ENCODE peak calls at places on chromosomes 1 and 21, in seven cellular contexts. One of them, this sample, is unnamed.

GRCh38 chr1:246930830-246931548 is 759 bp downstream of the AHCTF1 start:
- DNase-seq in body of pancreas: peak; percentile 51
- DNase-seq in cardiac muscle cell: peak; percentile 54
- DNase-seq in stimulated activated naive B cell treated with anti-CD40 and anti-IgM and Interleukin-4, amounts not matched to agents 10 μg/mL and 1 μg/mL and 100 μg/mL, for 72 hours: peak; percentile 49
- DNase-seq in putamen: peak; percentile 37
- DNase-seq in RWPE1: peak; percentile 52
- DNase-seq in activated T-helper 1 cell treated with Interleukin-2 at 50 U/mL for 16 hours: peak; percentile 38
- DNase-seq in this sample: peak; percentile 38

GRCh38 chr1:29719253-29719652 is 482.9 kb downstream of the PTPRU start:
- DNase-seq in body of pancreas: no peak
- DNase-seq in cardiac muscle cell: no peak
- DNase-seq in stimulated activated naive B cell treated with anti-CD40 and anti-IgM and Interleukin-4, amounts not matched to agents 10 μg/mL and 1 μg/mL and 100 μg/mL, for 72 hours: no peak
- DNase-seq in putamen: no peak
- DNase-seq in RWPE1: no peak
- DNase-seq in activated T-helper 1 cell treated with Interleukin-2 at 50 U/mL for 16 hours: no peak
- DNase-seq in this sample: no peak

GRCh38 chr1:56464294-56464693 is 115.1 kb downstream of the PLPP3 start:
- DNase-seq in body of pancreas: no peak
- DNase-seq in cardiac muscle cell: no peak
- DNase-seq in stimulated activated naive B cell treated with anti-CD40 and anti-IgM and Interleukin-4, amounts not matched to agents 10 μg/mL and 1 μg/mL and 100 μg/mL, for 72 hours: no peak
- DNase-seq in putamen: no peak
- DNase-seq in RWPE1: no peak
- DNase-seq in activated T-helper 1 cell treated with Interleukin-2 at 50 U/mL for 16 hours: no peak
- DNase-seq in this sample: no peak

GRCh38 chr1:160748182-160748876 is 9.3 kb downstream of the SLAMF7 start:
- DNase-seq in body of pancreas: no peak
- DNase-seq in cardiac muscle cell: no peak
- DNase-seq in stimulated activated naive B cell treated with anti-CD40 and anti-IgM and Interleukin-4, amounts not matched to agents 10 μg/mL and 1 μg/mL and 100 μg/mL, for 72 hours: no peak
- DNase-seq in putamen: no peak
- DNase-seq in RWPE1: peak; percentile 24
- DNase-seq in activated T-helper 1 cell treated with Interleukin-2 at 50 U/mL for 16 hours: no peak
- DNase-seq in this sample: no peak

GRCh38 chr21:42278750-42279149 is 36.5 kb downstream of the TFF3 start:
- DNase-seq in body of pancreas: no peak
- DNase-seq in cardiac muscle cell: no peak
- DNase-seq in stimulated activated naive B cell treated with anti-CD40 and anti-IgM and Interleukin-4, amounts not matched to agents 10 μg/mL and 1 μg/mL and 100 μg/mL, for 72 hours: no peak
- DNase-seq in putamen: no peak
- DNase-seq in RWPE1: no peak
- DNase-seq in activated T-helper 1 cell treated with Interleukin-2 at 50 U/mL for 16 hours: no peak
- DNase-seq in this sample: no peak

GRCh38 chr21:46000731-46001641 is 19.4 kb downstream of the COL6A1 start:
- DNase-seq in body of pancreas: peak; percentile 10
- DNase-seq in cardiac muscle cell: peak; percentile 37
- DNase-seq in stimulated activated naive B cell treated with anti-CD40 and anti-IgM and Interleukin-4, amounts not matched to agents 10 μg/mL and 1 μg/mL and 100 μg/mL, for 72 hours: no peak
- DNase-seq in putamen: no peak
- DNase-seq in RWPE1: no peak
- DNase-seq in activated T-helper 1 cell treated with Interleukin-2 at 50 U/mL for 16 hours: no peak
- DNase-seq in this sample: no peak

GRCh38 chr21:30083120-30083945 is 83.3 kb downstream of the CLDN17 start:
- DNase-seq in body of pancreas: no peak
- DNase-seq in cardiac muscle cell: no peak
- DNase-seq in stimulated activated naive B cell treated with anti-CD40 and anti-IgM and Interleukin-4, amounts not matched to agents 10 μg/mL and 1 μg/mL and 100 μg/mL, for 72 hours: no peak
- DNase-seq in putamen: no peak
- DNase-seq in RWPE1: no peak
- DNase-seq in activated T-helper 1 cell treated with Interleukin-2 at 50 U/mL for 16 hours: no peak
- DNase-seq in this sample: no peak

GRCh38 chr1:39387452-39387851 is 104.0 kb upstream of the BMP8A start:
- DNase-seq in body of pancreas: no peak
- DNase-seq in cardiac muscle cell: no peak
- DNase-seq in stimulated activated naive B cell treated with anti-CD40 and anti-IgM and Interleukin-4, amounts not matched to agents 10 μg/mL and 1 μg/mL and 100 μg/mL, for 72 hours: no peak
- DNase-seq in putamen: no peak
- DNase-seq in RWPE1: peak; percentile 68
- DNase-seq in activated T-helper 1 cell treated with Interleukin-2 at 50 U/mL for 16 hours: no peak
- DNase-seq in this sample: no peak

GRCh38 chr1:28833396-28833795 is 21.4 kb downstream of the OPRD1 start:
- DNase-seq in body of pancreas: no peak
- DNase-seq in cardiac muscle cell: no peak
- DNase-seq in stimulated activated naive B cell treated with anti-CD40 and anti-IgM and Interleukin-4, amounts not matched to agents 10 μg/mL and 1 μg/mL and 100 μg/mL, for 72 hours: no peak
- DNase-seq in putamen: no peak
- DNase-seq in RWPE1: no peak
- DNase-seq in activated T-helper 1 cell treated with Interleukin-2 at 50 U/mL for 16 hours: no peak
- DNase-seq in this sample: no peak

GRCh38 chr1:109669246-109669948 is 1.5 kb downstream of the GSTM2 start:
- DNase-seq in body of pancreas: no peak
- DNase-seq in cardiac muscle cell: no peak
- DNase-seq in stimulated activated naive B cell treated with anti-CD40 and anti-IgM and Interleukin-4, amounts not matched to agents 10 μg/mL and 1 μg/mL and 100 μg/mL, for 72 hours: no peak
- DNase-seq in putamen: no peak
- DNase-seq in RWPE1: no peak
- DNase-seq in activated T-helper 1 cell treated with Interleukin-2 at 50 U/mL for 16 hours: no peak
- DNase-seq in this sample: no peak

This sample was measured in effector CD8-positive, alpha-beta T cell.